ENCODE peak calls at places on chromosomes 12 and 14, in ten cellular contexts. V is HepG2; K is CD8-positive, alpha-beta T cell; I is testis; P is RWPE1; O is H1; N is left ventricle myocardium inferior; R is uterus; C is PC-3; M is GM23338. U is an unnamed sample.

GRCh38 chr12:92408072-92408900 is 262.6 kb upstream of the BTG1 start:
- DNase-seq in V (peak), K (no peak), I (peak), P (peak), O (peak), N (no peak), R (no peak), C (peak), M (peak), U (no peak)

GRCh38 chr14:62694075-62694474 is 351.2 kb downstream of the KCNH5 start:
- DNase-seq in V (no peak), K (no peak), I (no peak), P (peak), O (no peak), N (no peak), R (no peak), C (no peak), M (no peak), U (no peak)

GRCh38 chr12:56271031-56271430 is 4.3 kb downstream of the COQ10A start:
- DNase-seq in V (no peak), K (no peak), I (peak), P (no peak), O (no peak), N (no peak), R (no peak), C (peak), M (peak), U (peak)

GRCh38 chr12:57754411-57755193 is at the start of gene MARCHF9:
- DNase-seq in V (no peak), K (peak), I (peak), P (peak), O (no peak), N (peak), R (peak), C (peak), M (peak), U (peak)

GRCh38 chr14:34688470-34689206 is 25.8 kb downstream of the CFL2 start:
- DNase-seq in V (no peak), K (no peak), I (no peak), P (no peak), O (no peak), N (no peak), R (no peak), C (no peak), M (no peak), U (no peak)

GRCh38 chr14:99725774-99726537 is 41.9 kb downstream of the CYP46A1 start:
- DNase-seq in V (no peak), K (no peak), I (no peak), P (no peak), O (no peak), N (no peak), R (no peak), C (no peak), M (no peak), U (peak)

GRCh38 chr14:59630281-59630963 is 53.8 kb upstream of the CCDC175 start:
- DNase-seq in V (no peak), K (no peak), I (peak), P (peak), O (no peak), N (no peak), R (no peak), C (no peak), M (peak), U (no peak)

GRCh38 chr14:96735509-96735908 is 61.7 kb upstream of the VRK1 start:
- DNase-seq in V (no peak), K (no peak), I (no peak), P (no peak), O (no peak), N (no peak), R (no peak), C (no peak), M (no peak), U (no peak)

GRCh38 chr12:11765817-11766794 is 116.6 kb downstream of the ETV6 start:
- DNase-seq in V (no peak), K (no peak), I (no peak), P (no peak), O (no peak), N (no peak), R (peak), C (no peak), M (no peak), U (peak)

GRCh38 chr12:15629108-15629507 is 160.1 kb downstream of the EPS8 start:
- DNase-seq in V (peak), K (no peak), I (peak), P (peak), O (no peak), N (peak), R (peak), C (peak), M (peak), U (no peak)

GRCh38 chr12:101539148-101539547 is 55.6 kb upstream of the MYBPC1 start:
- DNase-seq in V (no peak), K (no peak), I (peak), P (no peak), O (no peak), N (no peak), R (no peak), C (no peak), M (no peak), U (no peak)

GRCh38 chr12:123050331-123050809 is 69.9 kb downstream of the ARL6IP4 start:
- DNase-seq in V (no peak), K (no peak), I (peak), P (peak), O (no peak), N (peak), R (peak), C (peak), M (no peak), U (peak)

GRCh38 chr12:101782544-101782855 is 43.2 kb upstream of the SYCP3 start:
- DNase-seq in V (no peak), K (no peak), I (no peak), P (no peak), O (no peak), N (no peak), R (no peak), C (no peak), M (no peak), U (no peak)

GRCh38 chr14:96117101-96117897 is 78.1 kb downstream of the C14orf132 start:
- DNase-seq in V (no peak), K (no peak), I (no peak), P (no peak), O (no peak), N (no peak), R (no peak), C (peak), M (no peak), U (no peak)

GRCh38 chr14:95659986-95660385 is 26.2 kb upstream of the TCL1B start:
- DNase-seq in V (no peak), K (no peak), I (no peak), P (no peak), O (no peak), N (no peak), R (no peak), C (no peak), M (no peak), U (no peak)

GRCh38 chr12:121789233-121789781 is 4.2 kb downstream of the RHOF start:
- DNase-seq in V (no peak), K (no peak), I (no peak), P (no peak), O (no peak), N (no peak), R (no peak), C (no peak), M (no peak), U (peak)

GRCh38 chr12:110733857-110734373 is 8.8 kb downstream of the PPP1CC start:
- DNase-seq in V (no peak), K (no peak), I (no peak), P (no peak), O (no peak), N (no peak), R (no peak), C (no peak), M (no peak), U (no peak)

GRCh38 chr14:103625361-103626095 is 3.5 kb upstream of the KLC1 start:
- DNase-seq in V (no peak), K (no peak), I (no peak), P (no peak), O (no peak), N (no peak), R (no peak), C (no peak), M (no peak), U (no peak)

GRCh38 chr12:101877816-101878811 is 734 bp downstream of the DRAM1 start:
- DNase-seq in V (peak), K (no peak), I (peak), P (peak), O (no peak), N (peak), R (peak), C (peak), M (peak), U (peak)

GRCh38 chr12:119589087-119589486 is 4.5 kb upstream of the TMEM233 start:
- DNase-seq in V (no peak), K (no peak), I (no peak), P (no peak), O (no peak), N (no peak), R (no peak), C (no peak), M (no peak), U (no peak)

GRCh38 chr12:128802756-128803155 is 21.0 kb downstream of the SLC15A4 start:
- DNase-seq in V (no peak), K (no peak), I (no peak), P (no peak), O (no peak), N (no peak), R (no peak), C (no peak), M (no peak), U (no peak)

GRCh38 chr14:22333408-22334274 is 255.4 kb downstream of the DAD1 start:
- DNase-seq in V (peak), K (no peak), I (no peak), P (peak), O (no peak), N (no peak), R (peak), C (peak), M (peak), U (no peak)

GRCh38 chr14:31172084-31172483 is 35.5 kb downstream of the HECTD1 start:
- DNase-seq in V (no peak), K (no peak), I (no peak), P (no peak), O (no peak), N (no peak), R (no peak), C (peak), M (no peak), U (no peak)

GRCh38 chr14:89309670-89310177 is 107.3 kb downstream of the FOXN3 start:
- DNase-seq in V (no peak), K (no peak), I (no peak), P (no peak), O (no peak), N (no peak), R (no peak), C (no peak), M (no peak), U (no peak)
- TF ChIP-seq CTCF in V (no peak), K (no peak), I (no peak), P (no peak), O (no peak), N (no peak), R (no peak), C (no peak), M (no peak), U (no peak)

GRCh38 chr14:70315942-70316341 is 43.5 kb downstream of the COX16 start:
- DNase-seq in V (no peak), K (no peak), I (no peak), P (peak), O (no peak), N (no peak), R (no peak), C (peak), M (no peak), U (no peak)
- H3K27ac ChIP-seq in V (no peak), K (no peak), I (no peak), P (no peak), O (no peak), N (no peak), R (no peak), C (no peak), M (no peak), U (no peak)

GRCh38 chr14:76678244-76678643 is 83.0 kb upstream of the VASH1 start:
- DNase-seq in V (no peak), K (no peak), I (no peak), P (no peak), O (no peak), N (no peak), R (no peak), C (no peak), M (no peak), U (no peak)
- TF ChIP-seq CTCF in V (no peak), K (no peak), I (no peak), P (no peak), O (no peak), N (no peak), R (no peak), C (no peak), M (no peak), U (no peak)

GRCh38 chr12:52605542-52605941 is 4.3 kb upstream of the KRT72 start:
- DNase-seq in V (no peak), K (no peak), I (no peak), P (no peak), O (no peak), N (no peak), R (no peak), C (no peak), M (no peak), U (no peak)
- H3K27ac ChIP-seq in V (no peak), K (no peak), I (no peak), P (no peak), O (no peak), N (no peak), R (no peak), C (no peak), M (no peak), U (no peak)

U was measured in heart left ventricle.